ENCODE peak calls at places on chromosomes 1 and 21, in seven cellular contexts. B, G, L, V, X, F and S are unnamed samples.

GRCh38 chr1:203146042-203146369 is 18.5 kb downstream of the ADORA1 start:
- DNase-seq in G (no peak), F (no peak), X (no peak), L (no peak), B (no peak), V (no peak), S (no peak)

GRCh38 chr1:201737350-201738060 is 91.5 kb upstream of the IPO9 start:
- DNase-seq in B (no peak), L (no peak), F (peak), X (peak), V (peak), G (no peak), S (peak)

GRCh38 chr1:47449702-47450552 is 12.1 kb downstream of the FOXD2 start:
- DNase-seq in B (no peak), F (no peak), X (no peak), V (no peak), G (peak), L (no peak), S (no peak)

GRCh38 chr1:160340866-160341265 is 2.2 kb downstream of the COPA start:
- DNase-seq in F (no peak), G (no peak), L (no peak), V (no peak), B (no peak), X (no peak), S (no peak)

GRCh38 chr1:207188901-207189300 is 84.9 kb downstream of the C4BPA start:
- DNase-seq in G (no peak), X (no peak), V (no peak), B (no peak), F (no peak), L (no peak), S (no peak)

GRCh38 chr1:52662645-52663313 is 29.8 kb downstream of the SHISAL2A start:
- DNase-seq in X (peak), G (no peak), B (peak), F (no peak), V (no peak), L (no peak), S (no peak)

GRCh38 chr1:44289530-44289929 is 65.5 kb downstream of the ERI3 start:
- DNase-seq in X (no peak), B (no peak), V (no peak), L (no peak), G (no peak), F (no peak), S (no peak)

GRCh38 chr1:2228684-2229031 is 539 bp downstream of the SKI start:
- DNase-seq in X (no peak), B (no peak), L (peak), F (no peak), G (peak), V (peak), S (no peak)

GRCh38 chr1:204782118-204782700 is 88.5 kb upstream of the NFASC start:
- DNase-seq in G (no peak), V (peak), B (no peak), F (no peak), L (no peak), X (no peak), S (no peak)

GRCh38 chr1:39727221-39727931 is 11.3 kb upstream of the PPIE start:
- DNase-seq in V (no peak), G (no peak), B (no peak), F (no peak), L (no peak), X (no peak), S (no peak)

GRCh38 chr1:12231276-12231595 is 1.4 kb downstream of the VPS13D start:
- DNase-seq in G (no peak), B (no peak), F (no peak), X (no peak), L (no peak), V (peak), S (no peak)

GRCh38 chr1:170194451-170194850 is 48.7 kb downstream of the NTMT2 start:
- DNase-seq in L (no peak), V (no peak), X (no peak), B (no peak), G (no peak), F (no peak), S (no peak)

GRCh38 chr1:205523891-205524793 is 19.7 kb downstream of the CDK18 start:
- DNase-seq in L (peak), X (peak), B (peak), G (peak), F (peak), V (peak), S (peak)

GRCh38 chr1:180252638-180253536 is 22.8 kb downstream of the LHX4 start:
- DNase-seq in G (peak), F (no peak), L (peak), B (peak), V (peak), X (peak), S (no peak)

GRCh38 chr1:215665212-215665611 is 98.1 kb downstream of the KCTD3 start:
- DNase-seq in F (no peak), B (no peak), V (peak), G (no peak), X (peak), L (peak), S (no peak)

GRCh38 chr1:119687391-119688079 is 24.2 kb upstream of the PHGDH start:
- DNase-seq in B (no peak), G (peak), L (no peak), V (no peak), X (no peak), F (no peak), S (no peak)

GRCh38 chr1:174786760-174787159 is 213.0 kb upstream of the CACYBP start:
- DNase-seq in G (no peak), B (no peak), L (no peak), X (no peak), F (no peak), V (no peak), S (no peak)

GRCh38 chr1:10686404-10687040 is 109.9 kb downstream of the CASZ1 start:
- DNase-seq in F (no peak), G (peak), L (no peak), V (no peak), X (no peak), B (peak), S (no peak)

GRCh38 chr1:184002071-184002470 is 35.5 kb downstream of the COLGALT2 start:
- DNase-seq in B (no peak), X (peak), L (peak), V (peak), F (peak), G (peak), S (peak)

GRCh38 chr1:210655511-210655910 is 326.8 kb downstream of the HHAT start:
- DNase-seq in F (no peak), L (no peak), X (peak), V (no peak), B (no peak), G (no peak), S (no peak)

GRCh38 chr1:168443899-168444298 is 99.9 kb downstream of the XCL2 start:
- DNase-seq in V (no peak), X (no peak), L (no peak), B (no peak), F (no peak), G (no peak), S (no peak)

GRCh38 chr21:26191609-26192008 is 21.0 kb upstream of the APP start:
- DNase-seq in X (no peak), V (no peak), G (no peak), L (no peak), B (no peak), F (no peak), S (no peak)

GRCh38 chr1:91744973-91745648 is 140.8 kb downstream of the TGFBR3 start:
- DNase-seq in F (no peak), B (no peak), L (no peak), V (peak), X (no peak), G (no peak), S (no peak)

GRCh38 chr1:114130213-114130612 is 23.5 kb downstream of the SYT6 start:
- DNase-seq in V (no peak), F (no peak), G (no peak), X (no peak), B (no peak), L (no peak), S (no peak)

GRCh38 chr1:155179107-155180031 is 5.7 kb downstream of the TRIM46 start:
- DNase-seq in L (no peak), F (no peak), V (no peak), X (no peak), G (no peak), B (no peak), S (no peak)

GRCh38 chr1:39540504-39541031 is 36.0 kb downstream of the PABPC4 start:
- DNase-seq in F (peak), B (no peak), G (no peak), V (peak), L (no peak), X (peak), S (no peak)

GRCh38 chr1:168236836-168237611 is 11.2 kb downstream of the SFT2D2 start:
- DNase-seq in V (no peak), G (no peak), B (no peak), F (peak), L (no peak), X (no peak), S (no peak)

GRCh38 chr1:112557385-112557784 is 48.6 kb downstream of the WNT2B start:
- DNase-seq in V (peak), B (no peak), G (no peak), X (peak), L (no peak), F (no peak), S (no peak)

GRCh38 chr1:159817276-159818041 is 9.2 kb upstream of the SLAMF8 start:
- DNase-seq in G (peak), L (peak), B (peak), V (no peak), X (peak), F (no peak), S (no peak)

GRCh38 chr1:221527886-221528634 is 213.8 kb downstream of the DUSP10 start:
- DNase-seq in B (no peak), L (no peak), G (no peak), F (no peak), X (no peak), V (peak), S (no peak)

GRCh38 chr1:16220101-16220500 is 7.6 kb upstream of the ARHGEF19 start:
- DNase-seq in B (no peak), G (no peak), L (no peak), V (no peak), X (no peak), F (no peak), S (no peak)

GRCh38 chr1:201842472-201843020 is 13.6 kb downstream of the IPO9 start:
- DNase-seq in F (no peak), B (no peak), X (no peak), V (peak), L (no peak), G (no peak), S (no peak)

GRCh38 chr1:209427277-209427676 is 156.2 kb upstream of the CAMK1G start:
- DNase-seq in F (no peak), V (no peak), G (no peak), B (no peak), X (no peak), L (no peak), S (no peak)

GRCh38 chr1:156641761-156642264 is at the start of gene BCAN:
- DNase-seq in L (no peak), B (no peak), F (peak), V (no peak), G (no peak), X (no peak), S (no peak)

GRCh38 chr1:31531177-31532000 is 44.9 kb upstream of the TINAGL1 start:
- DNase-seq in L (no peak), V (peak), G (peak), X (peak), F (no peak), B (peak), S (no peak)

GRCh38 chr1:113672491-113672890 is 86.8 kb downstream of the PHTF1 start:
- DNase-seq in F (no peak), V (no peak), B (no peak), X (no peak), L (no peak), G (no peak), S (no peak)

GRCh38 chr1:47507921-47508894 is 70.4 kb downstream of the FOXD2 start:
- DNase-seq in X (no peak), V (no peak), G (peak), L (no peak), B (peak), F (no peak), S (peak)

GRCh38 chr1:235442788-235443429 is 61.3 kb downstream of the B3GALNT2 start:
- DNase-seq in F (no peak), B (no peak), G (peak), V (peak), L (peak), X (peak), S (no peak)